ENCODE peak calls at places on chromosomes 5 and 9, in six cellular contexts. M, X, W, O, P and H are unnamed samples.

GRCh38 chr5:168110384-168110783 is 181.1 kb upstream of the WWC1 start:
- DNase-seq in P (no peak), O (no peak), X (no peak), W (no peak), M (no peak), H (no peak)

GRCh38 chr5:9343146-9343850 is 202.6 kb downstream of the SEMA5A start:
- DNase-seq in P (no peak), M (peak; percentile 42), O (no peak), X (peak; percentile 57), W (no peak), H (no peak)

GRCh38 chr9:81125446-81126092 is 563.8 kb downstream of the TLE1 start:
- DNase-seq in O (no peak), X (peak; percentile 91), W (no peak), P (no peak), M (no peak), H (no peak)

GRCh38 chr5:175059687-175060194 is 335.4 kb downstream of the MSX2 start:
- DNase-seq in O (no peak), P (peak; percentile 11), W (no peak), X (no peak), M (no peak), H (peak; percentile 10)

GRCh38 chr5:78717674-78718073 is 69.1 kb upstream of the LHFPL2 start:
- DNase-seq in W (no peak), O (no peak), M (no peak), P (no peak), X (no peak), H (no peak)

GRCh38 chr9:89839952-89840351 is 235.1 kb downstream of the GADD45G start:
- DNase-seq in W (no peak), O (no peak), M (no peak), P (no peak), X (no peak), H (no peak)

GRCh38 chr5:31036407-31036806 is 157.1 kb upstream of the CDH6 start:
- DNase-seq in M (no peak), X (no peak), P (no peak), W (no peak), O (no peak), H (no peak)

GRCh38 chr5:14450055-14450524 is 131.5 kb upstream of the OTULINL start:
- DNase-seq in M (peak; percentile 96), O (no peak), P (no peak), W (peak; percentile 83), X (no peak), H (no peak)

GRCh38 chr5:84092738-84093137 is 291.9 kb downstream of the EDIL3 start:
- DNase-seq in O (no peak), M (no peak), P (no peak), X (no peak), W (no peak), H (no peak)

GRCh38 chr5:139422307-139422893 is 16.9 kb downstream of the DNAJC18 start:
- DNase-seq in P (peak; percentile 30), O (peak; percentile 42), X (peak; percentile 57), M (peak; percentile 73), W (no peak), H (peak; percentile 48)

GRCh38 chr5:142697846-142698245 is 12.0 kb upstream of the FGF1 start:
- DNase-seq in X (no peak), O (no peak), P (no peak), W (no peak), M (peak; percentile 29), H (no peak)

GRCh38 chr5:35482167-35482755 is 135.4 kb upstream of the SPEF2 start:
- DNase-seq in W (no peak), P (no peak), O (no peak), M (no peak), X (no peak), H (no peak)

GRCh38 chr5:146967646-146968045 is 89.1 kb upstream of the PPP2R2B start:
- DNase-seq in O (no peak), M (no peak), X (no peak), P (no peak), W (no peak), H (no peak)
- TF ChIP-seq CTCF in O (no peak), M (no peak), X (no peak), P (no peak), W (no peak), H (no peak)

DNA sequence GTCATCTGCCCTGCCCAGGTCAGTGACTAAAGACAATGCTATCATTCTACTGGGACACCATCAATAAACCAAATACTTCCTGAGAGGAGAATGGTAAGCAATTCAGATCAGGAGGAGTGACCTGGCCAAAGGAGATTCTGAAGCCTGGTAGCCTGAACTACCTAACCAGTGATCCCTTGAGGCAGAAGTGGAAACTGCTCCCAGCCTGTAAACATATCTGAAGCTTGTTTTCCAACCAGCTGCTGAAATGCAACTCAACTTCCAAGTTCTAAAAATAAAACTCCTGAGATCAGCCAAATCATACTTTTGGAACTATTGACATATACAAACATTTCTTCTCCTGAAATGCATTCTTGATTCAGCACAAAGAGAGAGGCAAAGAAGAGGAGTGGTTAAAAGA is 204.1 kb downstream of the EBF1 start:
- DNase-seq in M (no peak), X (no peak), W (no peak), P (no peak), O (no peak), H (no peak)
- TF ChIP-seq CTCF in M (no peak), X (no peak), W (no peak), P (no peak), O (no peak), H (no peak)

GRCh38 chr5:44345871-44346270 is 43.3 kb downstream of the FGF10 start:
- DNase-seq in W (no peak), X (no peak), M (no peak), P (no peak), O (no peak), H (no peak)
- TF ChIP-seq CTCF in W (no peak), X (no peak), M (no peak), P (no peak), O (no peak), H (no peak)

DNA sequence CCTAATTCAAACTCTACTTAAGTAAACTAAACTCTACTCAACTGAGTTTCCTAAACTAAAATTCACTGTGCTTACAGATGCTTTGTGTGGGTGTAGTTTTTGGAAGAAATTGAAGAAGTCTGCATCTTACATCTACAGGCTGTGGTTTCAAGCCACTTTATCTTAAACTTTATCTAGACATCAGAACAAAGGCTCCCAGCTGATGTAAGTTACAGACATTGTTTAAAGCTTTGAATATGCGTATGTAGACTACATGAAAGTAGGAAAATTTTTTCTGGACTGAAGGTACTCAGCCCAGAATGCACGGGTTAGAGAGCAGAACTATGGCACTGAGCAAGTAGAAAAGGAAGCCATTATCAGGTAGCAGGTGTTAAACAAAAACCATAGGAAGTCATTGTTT is 185.4 kb downstream of the TTC39B start:
- DNase-seq in W (no peak), M (no peak), O (no peak), P (no peak), X (no peak), H (no peak)
- TF ChIP-seq CTCF in W (no peak), M (no peak), O (no peak), P (no peak), X (no peak), H (no peak)

GRCh38 chr9:110429453-110429852 is 91.8 kb upstream of the TXNDC8 start:
- DNase-seq in O (no peak), X (no peak), M (no peak), P (no peak), W (no peak), H (no peak)
- TF ChIP-seq CTCF in O (no peak), X (no peak), M (peak; percentile 58), P (no peak), W (no peak), H (peak; percentile 28)

GRCh38 chr5:61468483-61468865 is 136.4 kb downstream of the ZSWIM6 start:
- DNase-seq in P (no peak), O (no peak), M (no peak), X (no peak), W (no peak), H (peak; percentile 3)
- TF ChIP-seq CTCF in P (peak; percentile 25), O (no peak), M (peak; percentile 54), X (peak; percentile 4), W (no peak), H (peak; percentile 27)

DNA sequence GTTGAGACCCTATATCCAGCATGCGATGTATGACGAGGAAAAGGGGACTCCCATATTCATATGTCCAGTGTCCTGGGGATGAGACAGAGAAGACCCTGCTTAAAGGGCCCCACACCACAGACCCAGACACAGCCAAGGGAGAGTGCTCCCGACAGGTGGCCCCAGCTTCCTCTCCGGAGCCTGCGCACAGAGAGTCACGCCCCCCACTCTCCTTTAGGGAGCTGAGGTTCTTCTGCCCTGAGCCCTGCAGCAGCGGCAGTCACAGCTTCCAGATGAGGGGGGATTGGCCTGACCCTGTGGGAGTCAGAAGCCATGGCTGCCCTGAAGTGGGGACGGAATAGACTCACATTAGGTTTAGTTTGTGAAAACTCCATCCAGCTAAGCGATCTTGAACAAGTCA is 17.1 kb downstream of the BTNL3 start:
- DNase-seq in X (no peak), W (no peak), O (no peak), P (no peak), M (no peak), H (no peak)
- TF ChIP-seq CTCF in X (no peak), W (no peak), O (no peak), P (no peak), M (no peak), H (no peak)